ENCODE peak calls at places on chromosomes 6 and 20, in five cellular contexts. E, G, O, C and M are unnamed samples.

GRCh38 chr6:148104131-148104530 is 238.5 kb upstream of the SASH1 start:
- DNase-seq in G (no peak), E (no peak), O (no peak), C (no peak), M (no peak)

GRCh38 chr6:166988674-166989201 is 10.5 kb upstream of the CEP43 start:
- DNase-seq in O (no peak), C (no peak), G (no peak), E (no peak), M (no peak)

GRCh38 chr6:149043476-149044130 is 273.9 kb upstream of the TAB2 start:
- DNase-seq in C (no peak), G (no peak), E (no peak), O (no peak), M (no peak)

GRCh38 chr20:37687478-37687805 is 6.4 kb upstream of the CTNNBL1 start:
- DNase-seq in E (no peak), O (peak), C (no peak), G (no peak), M (no peak)

GRCh38 chr6:70839286-70840266 is 117.3 kb downstream of the B3GAT2 start:
- DNase-seq in E (no peak), C (no peak), O (no peak), G (peak), M (no peak)

GRCh38 chr6:273441-274111 is 18.7 kb upstream of the DUSP22 start:
- DNase-seq in O (no peak), G (no peak), E (no peak), C (no peak), M (no peak)

GRCh38 chr6:144585217-144585814 is 300.2 kb downstream of the UTRN start:
- DNase-seq in O (no peak), G (peak), E (no peak), C (no peak), M (no peak)

GRCh38 chr6:153131037-153131981 is at the start of gene RGS17:
- DNase-seq in C (peak), E (peak), O (no peak), G (peak), M (peak)

GRCh38 chr6:21026576-21027273 is 492.5 kb downstream of the CDKAL1 start:
- DNase-seq in E (no peak), O (no peak), G (peak), C (no peak), M (no peak)

GRCh38 chr20:21361266-21361665 is 36.1 kb downstream of the NKX2-4 start:
- DNase-seq in G (peak), C (no peak), O (no peak), E (no peak), M (no peak)

GRCh38 chr6:75201901-75202672 is 3.8 kb downstream of the COL12A1 start:
- DNase-seq in C (no peak), E (peak), O (no peak), G (peak), M (no peak)

GRCh38 chr20:45097485-45098095 is 3.3 kb downstream of the KCNS1 start:
- DNase-seq in G (no peak), O (peak), E (no peak), C (peak), M (no peak)

GRCh38 chr6:35089216-35089934 is 51.8 kb downstream of the TCP11 start:
- DNase-seq in E (no peak), C (no peak), O (peak), G (no peak), M (no peak)

GRCh38 chr20:50607850-50608749 is 83.2 kb downstream of the RIPOR3 start:
- DNase-seq in G (no peak), E (no peak), O (no peak), C (no peak), M (no peak)

GRCh38 chr20:50607436-50607835 is 83.9 kb downstream of the RIPOR3 start:
- DNase-seq in O (no peak), G (no peak), E (no peak), C (no peak), M (no peak)

GRCh38 chr20:50602432-50603088 is 88.8 kb downstream of the RIPOR3 start:
- DNase-seq in E (no peak), O (no peak), C (no peak), G (no peak), M (no peak)

GRCh38 chr20:50604451-50604850 is 86.9 kb downstream of the RIPOR3 start:
- DNase-seq in E (no peak), G (no peak), C (no peak), O (no peak), M (no peak)

GRCh38 chr20:50605136-50605535 is 86.2 kb downstream of the RIPOR3 start:
- DNase-seq in E (no peak), C (no peak), G (no peak), O (no peak), M (no peak)
- H3K27ac ChIP-seq in E (no peak), C (no peak), G (no peak), O (no peak), M (no peak)

GRCh38 chr6:41600499-41601247 is 37.6 kb upstream of the MDFI start:
- DNase-seq in G (no peak), O (no peak), E (no peak), C (no peak), M (no peak)
- TF ChIP-seq POLR2A in G (no peak), O (no peak), E (no peak), C (no peak), M (no peak)

GRCh38 chr6:157767071-157767750 is 55.8 kb upstream of the SNX9 start:
- DNase-seq in O (no peak), C (no peak), E (no peak), G (no peak), M (no peak)
- H3K27ac ChIP-seq in O (peak), C (no peak), E (no peak), G (no peak), M (no peak)

GRCh38 chr20:52192296-52193007 is 873 bp upstream of the ZFP64 start:
- DNase-seq in O (peak), C (peak), G (no peak), E (no peak), M (no peak)
- TF ChIP-seq POLR2A in O (no peak), C (no peak), G (no peak), E (no peak), M (no peak)

GRCh38 chr6:31546339-31546961 is at the start of gene ATP6V1G2:
- DNase-seq in E (peak), C (peak), O (peak), G (peak), M (peak)

GRCh38 chr6:31548423-31548873 is 1.0 kb downstream of the NFKBIL1 start:
- DNase-seq in O (no peak), E (no peak), C (no peak), G (no peak), M (no peak)

GRCh38 chr6:31545291-31545690 is 1.1 kb downstream of the ATP6V1G2 start:
- DNase-seq in G (no peak), C (no peak), O (no peak), E (no peak), M (no peak)

GRCh38 chr6:31546962-31547726 is at the start of gene NFKBIL1:
- DNase-seq in G (peak), O (peak), E (peak), C (peak), M (peak)

GRCh38 chr6:31547727-31548422 is 467 bp downstream of the NFKBIL1 start:
- DNase-seq in O (no peak), C (no peak), G (no peak), E (peak), M (peak)
- H3K27ac ChIP-seq in O (peak), C (peak), G (peak), E (peak), M (peak)

GRCh38 chr6:36851149-36851614 is 11.9 kb upstream of the CPNE5 start:
- DNase-seq in E (peak), G (peak), C (peak), O (peak), M (no peak)
- TF ChIP-seq POLR2A in E (no peak), G (no peak), C (no peak), O (no peak), M (no peak)

GRCh38 chr6:47162793-47163192 is 120.7 kb upstream of the ADGRF1 start:
- DNase-seq in O (no peak), G (no peak), C (no peak), E (no peak), M (no peak)
- H3K27ac ChIP-seq in O (no peak), G (no peak), C (no peak), E (no peak), M (no peak)

GRCh38 chr6:6931047-6932025 is 176.4 kb upstream of the RREB1 start:
- DNase-seq in O (no peak), G (no peak), C (no peak), E (no peak), M (no peak)
- TF ChIP-seq POLR2A in O (no peak), G (no peak), C (no peak), E (no peak), M (no peak)

GRCh38 chr20:58676161-58676560 is 16.4 kb upstream of the NPEPL1 start:
- DNase-seq in O (no peak), G (no peak), E (no peak), C (no peak), M (no peak)

GRCh38 chr20:58673119-58673518 is 19.5 kb upstream of the NPEPL1 start:
- DNase-seq in C (no peak), E (no peak), O (peak), G (no peak), M (no peak)

GRCh38 chr20:58675641-58676040 is 17.0 kb upstream of the NPEPL1 start:
- DNase-seq in O (no peak), G (no peak), C (no peak), E (no peak), M (no peak)

GRCh38 chr20:58677205-58677604 is 15.4 kb upstream of the NPEPL1 start:
- DNase-seq in O (no peak), C (no peak), E (no peak), G (no peak), M (no peak)

DNA sequence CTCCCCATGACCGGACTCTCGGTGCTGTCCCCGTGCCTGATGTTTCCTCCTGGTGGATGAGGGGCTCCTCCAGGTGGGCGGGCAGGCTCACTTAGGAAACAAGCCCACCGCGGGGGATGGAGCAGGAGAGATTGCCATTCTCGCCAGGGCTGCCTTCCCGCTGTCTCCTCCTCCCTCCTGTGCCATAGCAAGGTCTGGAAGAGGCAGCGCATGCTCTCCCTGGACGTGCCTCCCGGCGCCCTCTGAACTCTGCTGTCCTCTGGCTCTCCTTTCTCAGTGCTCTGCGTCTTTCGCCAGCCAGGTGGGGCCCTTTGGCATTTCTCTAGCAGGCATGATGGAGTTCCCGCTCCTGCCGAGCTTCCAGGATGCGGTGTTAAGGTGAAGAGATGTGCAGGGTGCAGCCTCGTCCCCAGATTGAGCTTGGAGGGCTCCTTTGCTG is 17.4 kb upstream of the NPEPL1 start:
- DNase-seq in G (no peak), E (no peak), O (no peak), C (no peak), M (no peak)
- H3K27ac ChIP-seq in G (no peak), E (no peak), O (no peak), C (no peak), M (no peak)